ENCODE peak calls at places on chromosomes 2 and 18, in seven cellular contexts. P is K562, H is SK-N-SH, C is GM12891, Q is HepG2, L is GM12878, W is H1. J is an unnamed sample.

GRCh38 chr2:168697668-168698121 is 104.7 kb upstream of the NOSTRIN start:
- DNase-seq in Q (no peak), W (no peak), H (no peak), L (no peak), C (no peak), P (no peak), J (no peak)

GRCh38 chr2:6877402-6878305 is at the start of gene RSAD2:
- DNase-seq in P (no peak), C (no peak), Q (peak), H (no peak), L (peak), W (no peak), J (no peak)

GRCh38 chr18:28512357-28512756 is 335.4 kb upstream of the CDH2 start:
- DNase-seq in P (no peak), W (no peak), L (peak), C (no peak), Q (no peak), H (no peak), J (no peak)

GRCh38 chr2:44713170-44713569 is 228.3 kb upstream of the SIX3 start:
- DNase-seq in C (no peak), W (no peak), L (peak), P (no peak), H (peak), Q (no peak), J (no peak)

GRCh38 chr2:237997521-237997920 is 30.7 kb downstream of the UBE2F start:
- DNase-seq in L (no peak), P (no peak), H (no peak), C (no peak), W (no peak), Q (no peak), J (no peak)

GRCh38 chr2:173355132-173355865 is 627 bp downstream of the CDCA7 start:
- DNase-seq in Q (peak), W (peak), H (peak), P (peak), C (peak), L (no peak), J (peak)

GRCh38 chr2:206212673-206213513 is 53.2 kb downstream of the EEF1B2 start:
- DNase-seq in H (no peak), P (no peak), C (no peak), W (no peak), Q (no peak), L (no peak), J (no peak)

GRCh38 chr18:58078889-58079573 is 35.0 kb downstream of the NEDD4L start:
- DNase-seq in C (no peak), H (no peak), Q (no peak), L (no peak), P (peak), W (no peak), J (no peak)

GRCh38 chr18:54181856-54182612 is 42.4 kb downstream of the MBD2 start:
- DNase-seq in H (no peak), L (no peak), C (no peak), W (no peak), P (no peak), Q (no peak), J (no peak)

GRCh38 chr2:146412625-146413024 is 1432.2 kb upstream of the ACVR2A start:
- DNase-seq in L (no peak), W (peak), C (no peak), H (no peak), P (peak), Q (peak), J (no peak)

GRCh38 chr18:79411614-79412526 is 16.1 kb downstream of the NFATC1 start:
- DNase-seq in Q (no peak), H (no peak), C (no peak), P (no peak), W (no peak), L (no peak), J (no peak)

GRCh38 chr2:172791953-172792352 is 56.3 kb downstream of the RAPGEF4 start:
- DNase-seq in H (no peak), W (no peak), P (no peak), L (no peak), C (no peak), Q (no peak), J (no peak)

GRCh38 chr18:57533399-57533884 is 53.1 kb downstream of the FECH start:
- DNase-seq in C (no peak), H (peak), Q (peak), P (no peak), L (no peak), W (peak), J (no peak)

GRCh38 chr2:128684523-128684922 is 365.9 kb upstream of the HS6ST1 start:
- DNase-seq in P (no peak), Q (no peak), W (no peak), L (no peak), H (no peak), C (no peak), J (no peak)

GRCh38 chr2:74741076-74741460 is 87.0 kb downstream of the SEMA4F start:
- DNase-seq in H (no peak), L (no peak), C (no peak), P (no peak), Q (no peak), W (no peak), J (no peak)

GRCh38 chr18:55250729-55251128 is 291.5 kb upstream of the CCDC68 start:
- DNase-seq in H (no peak), L (no peak), W (no peak), Q (no peak), P (no peak), C (no peak), J (no peak)

GRCh38 chr2:109419171-109419756 is 194.5 kb downstream of the SEPTIN10 start:
- DNase-seq in Q (no peak), W (no peak), C (no peak), H (no peak), P (no peak), L (no peak), J (no peak)

GRCh38 chr18:8809514-8809913 is 104.2 kb downstream of the MTCL1 start:
- DNase-seq in L (no peak), Q (no peak), W (no peak), H (no peak), P (no peak), C (no peak), J (no peak)

GRCh38 chr18:55732227-55733106 is 144.5 kb upstream of the TCF4 start:
- DNase-seq in H (no peak), C (no peak), Q (no peak), P (peak), W (no peak), L (no peak), J (no peak)

GRCh38 chr2:36403675-36404230 is 48.2 kb downstream of the CRIM1 start:
- DNase-seq in C (no peak), W (no peak), H (no peak), Q (peak), L (no peak), P (no peak), J (no peak)

GRCh38 chr2:189413249-189413648 is 28.0 kb upstream of the WDR75 start:
- DNase-seq in W (no peak), L (no peak), C (no peak), H (no peak), P (no peak), Q (no peak), J (no peak)

GRCh38 chr2:160491922-160492371 is 1.7 kb downstream of the RBMS1 start:
- DNase-seq in Q (peak), W (no peak), C (no peak), H (no peak), L (no peak), P (no peak), J (no peak)

GRCh38 chr2:227610123-227610522 is 4.5 kb downstream of the SCYGR3 start:
- DNase-seq in C (no peak), W (no peak), H (no peak), P (no peak), L (no peak), Q (no peak), J (no peak)

GRCh38 chr2:118473241-118473640 is 374.2 kb downstream of the EN1 start:
- DNase-seq in Q (no peak), P (no peak), H (no peak), L (no peak), W (no peak), C (no peak), J (no peak)

GRCh38 chr2:7014201-7014640 is 97.0 kb downstream of the RNF144A start:
- DNase-seq in C (no peak), Q (peak), H (peak), L (no peak), W (no peak), P (peak), J (no peak)

GRCh38 chr2:55489467-55490062 is 30.0 kb upstream of the CFAP36 start:
- DNase-seq in C (no peak), L (no peak), P (no peak), W (no peak), Q (no peak), H (no peak), J (no peak)

GRCh38 chr2:181570833-181571661 is 85.9 kb downstream of the CERKL start:
- DNase-seq in W (no peak), Q (no peak), P (no peak), H (no peak), L (no peak), C (no peak), J (no peak)

GRCh38 chr2:179201884-179202283 is 62.7 kb downstream of the SESTD1 start:
- DNase-seq in Q (no peak), P (no peak), L (no peak), H (no peak), C (no peak), W (no peak), J (no peak)
- TF ChIP-seq TAF1 in Q (no peak), P (no peak), L (no peak), H (no peak), C (no peak), W (no peak), J (no peak)

GRCh38 chr2:86199834-86200177 is 549 bp downstream of the MRPL35 start:
- DNase-seq in P (no peak), C (no peak), Q (no peak), W (no peak), L (no peak), H (peak), J (no peak)

GRCh38 chr2:86203614-86204013 is 4.4 kb downstream of the MRPL35 start:
- DNase-seq in P (no peak), Q (no peak), W (no peak), C (no peak), L (no peak), H (no peak), J (no peak)

GRCh38 chr2:86204458-86204857 is 5.2 kb downstream of the MRPL35 start:
- DNase-seq in C (no peak), H (no peak), L (no peak), W (no peak), P (peak), Q (no peak), J (no peak)

GRCh38 chr2:86202702-86203101 is 3.4 kb downstream of the MRPL35 start:
- DNase-seq in Q (no peak), H (no peak), W (no peak), L (no peak), C (no peak), P (no peak), J (no peak)

GRCh38 chr2:86201951-86202692 is 2.9 kb downstream of the MRPL35 start:
- DNase-seq in P (peak), C (no peak), H (no peak), Q (no peak), L (no peak), W (no peak), J (no peak)
- TF ChIP-seq TAF1 in P (peak), C (no peak), H (no peak), Q (no peak), L (no peak), W (no peak), J (no peak)

GRCh38 chr2:218824004-218824403 is 7.6 kb downstream of the PRKAG3 start:
- DNase-seq in W (no peak), L (no peak), C (no peak), P (no peak), H (no peak), Q (no peak), J (no peak)
- TF ChIP-seq TAF1 in W (no peak), L (no peak), C (no peak), P (no peak), H (no peak), Q (no peak), J (no peak)

GRCh38 chr2:3207091-3207491 is 170.5 kb downstream of the EIPR1 start:
- DNase-seq in P (no peak), Q (no peak), H (no peak), L (no peak), C (no peak), W (no peak), J (no peak)
- TF ChIP-seq TAF1 in P (no peak), Q (no peak), H (no peak), L (no peak), C (no peak), W (no peak), J (no peak)

DNA sequence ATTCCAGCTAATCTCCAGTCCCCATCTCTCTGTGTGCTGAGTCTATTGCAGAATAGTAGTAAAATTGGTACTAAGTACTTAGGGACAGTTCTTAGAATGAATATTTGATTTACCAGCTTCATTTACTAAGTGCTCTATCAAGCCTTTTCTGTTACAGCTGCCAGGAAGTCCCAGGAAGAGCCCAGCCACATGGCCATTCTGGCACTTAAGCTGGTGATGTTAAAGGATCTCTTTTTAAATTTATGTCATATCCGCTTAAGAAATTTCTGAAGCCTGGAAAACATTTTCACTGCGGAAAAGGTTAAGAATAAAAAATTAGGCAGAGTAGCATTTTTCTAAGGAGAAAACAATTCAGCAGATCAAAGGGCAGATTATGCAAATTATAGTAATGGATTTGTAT is 260.7 kb downstream of the SH3BP4 start:
- DNase-seq in C (no peak), Q (no peak), P (no peak), L (no peak), W (no peak), H (peak), J (no peak)
- TF ChIP-seq TAF1 in C (no peak), Q (no peak), P (no peak), L (no peak), W (no peak), H (no peak), J (no peak)

GRCh38 chr2:12721571-12722444 is 5.1 kb downstream of the TRIB2 start:
- DNase-seq in L (no peak), W (no peak), P (no peak), C (no peak), H (no peak), Q (no peak), J (no peak)
- TF ChIP-seq TAF1 in L (no peak), W (no peak), P (no peak), C (no peak), H (no peak), Q (no peak), J (no peak)

GRCh38 chr2:239774142-239774462 is 251.0 kb downstream of the NDUFA10 start:
- DNase-seq in C (no peak), Q (no peak), W (no peak), L (no peak), P (no peak), H (no peak), J (no peak)

GRCh38 chr2:239770240-239770639 is 254.9 kb downstream of the NDUFA10 start:
- DNase-seq in C (no peak), Q (no peak), P (no peak), W (no peak), L (no peak), H (no peak), J (no peak)

GRCh38 chr2:239774933-239775622 is 250.1 kb downstream of the NDUFA10 start:
- DNase-seq in H (no peak), W (no peak), P (no peak), C (no peak), L (no peak), Q (no peak), J (no peak)

GRCh38 chr2:239773377-239774141 is 251.6 kb downstream of the NDUFA10 start:
- DNase-seq in C (no peak), W (no peak), H (no peak), P (no peak), L (no peak), Q (no peak), J (no peak)

GRCh38 chr2:239772721-239773120 is 252.4 kb downstream of the NDUFA10 start:
- DNase-seq in C (no peak), H (no peak), W (no peak), Q (no peak), P (no peak), L (no peak), J (no peak)
- TF ChIP-seq TAF1 in C (no peak), H (no peak), W (no peak), Q (no peak), P (no peak), L (no peak), J (no peak)

J was measured in GM12892.